ENCODE peak calls at places on chromosomes 1 and 21, in eight cellular contexts. Z is gastrocnemius medialis, I is colonic mucosa, B is upper lobe of right lung, E is suprapubic skin, A is neural progenitor cell, U is SJCRH30, D is thoracic aorta. V is an unnamed sample.

GRCh38 chr1:1141244-1141910 is 25.5 kb upstream of the C1orf159 start:
- DNase-seq in Z (no peak), I (no peak), B (no peak), E (no peak), A (no peak), U (no peak), D (no peak), V (no peak)

GRCh38 chr1:50667272-50667671 is 244.0 kb upstream of the DMRTA2 start:
- DNase-seq in Z (no peak), I (no peak), B (no peak), E (no peak), A (no peak), U (no peak), D (no peak), V (no peak)

GRCh38 chr1:207402744-207403143 is 51.4 kb upstream of the CR2 start:
- DNase-seq in Z (no peak), I (no peak), B (no peak), E (no peak), A (no peak), U (no peak), D (no peak), V (no peak)

GRCh38 chr1:184866991-184867788 is 107.1 kb downstream of the NIBAN1 start:
- DNase-seq in Z (no peak), I (no peak), B (no peak), E (no peak), A (no peak), U (no peak), D (no peak), V (peak)

GRCh38 chr21:31064803-31065202 is 26.5 kb upstream of the KRTAP19-8 start:
- DNase-seq in Z (no peak), I (no peak), B (no peak), E (no peak), A (no peak), U (no peak), D (no peak), V (no peak)

GRCh38 chr21:41643246-41643966 is 123.4 kb downstream of the RIPK4 start:
- DNase-seq in Z (no peak), I (no peak), B (peak), E (peak), A (no peak), U (no peak), D (no peak), V (no peak)

GRCh38 chr1:160664573-160665051 is 17.8 kb upstream of the SLAMF1 start:
- DNase-seq in Z (no peak), I (no peak), B (no peak), E (no peak), A (no peak), U (no peak), D (no peak), V (no peak)

GRCh38 chr1:206955476-206956312 is 9.4 kb upstream of the PIGR start:
- DNase-seq in Z (no peak), I (peak), B (no peak), E (no peak), A (no peak), U (no peak), D (no peak), V (no peak)

GRCh38 chr1:228065543-228066347 is 16.8 kb upstream of the ARF1 start:
- DNase-seq in Z (no peak), I (no peak), B (peak), E (peak), A (no peak), U (no peak), D (no peak), V (no peak)

GRCh38 chr1:115642168-115643072 is 650 bp downstream of the VANGL1 start:
- DNase-seq in Z (no peak), I (peak), B (peak), E (no peak), A (peak), U (peak), D (no peak), V (no peak)

GRCh38 chr1:248695451-248696132 is 7.0 kb downstream of the OR14I1 start:
- DNase-seq in Z (no peak), I (no peak), B (no peak), E (no peak), A (no peak), U (no peak), D (no peak), V (no peak)

GRCh38 chr1:97726386-97726785 is 194.4 kb downstream of the DPYD start:
- DNase-seq in Z (no peak), I (no peak), B (no peak), E (no peak), A (no peak), U (no peak), D (no peak), V (no peak)

GRCh38 chr1:198977909-198978308 is 339.1 kb downstream of the PTPRC start:
- DNase-seq in Z (no peak), I (no peak), B (no peak), E (no peak), A (no peak), U (no peak), D (no peak), V (no peak)

GRCh38 chr1:75985827-75986226 is 53.6 kb upstream of the ASB17 start:
- DNase-seq in Z (no peak), I (no peak), B (no peak), E (no peak), A (no peak), U (no peak), D (no peak), V (peak)

GRCh38 chr1:69765941-69766340 is 198.2 kb downstream of the LRRC7 start:
- DNase-seq in Z (no peak), I (no peak), B (no peak), E (no peak), A (no peak), U (no peak), D (no peak), V (no peak)

GRCh38 chr1:151961795-151962194 is 31.9 kb downstream of the S100A10 start:
- DNase-seq in Z (no peak), I (no peak), B (no peak), E (no peak), A (no peak), U (no peak), D (no peak), V (no peak)

GRCh38 chr21:43842742-43843141 is 22.3 kb upstream of the AGPAT3 start:
- DNase-seq in Z (no peak), I (no peak), B (no peak), E (no peak), A (no peak), U (no peak), D (no peak), V (no peak)

GRCh38 chr21:46452719-46453118 is 6.0 kb upstream of the DIP2A start:
- DNase-seq in Z (no peak), I (peak), B (no peak), E (peak), A (no peak), U (no peak), D (no peak), V (no peak)

GRCh38 chr1:61005572-61006386 is 76.6 kb upstream of the NFIA start:
- DNase-seq in Z (no peak), I (no peak), B (no peak), E (no peak), A (peak), U (no peak), D (no peak), V (no peak)

GRCh38 chr1:53314096-53314495 is 13.8 kb downstream of the LRP8 start:
- DNase-seq in Z (no peak), I (no peak), B (no peak), E (no peak), A (no peak), U (no peak), D (no peak), V (no peak)

GRCh38 chr1:150268342-150268705 is 492 bp downstream of the APH1A start:
- DNase-seq in Z (peak), I (peak), B (peak), E (no peak), A (peak), U (peak), D (no peak), V (no peak)

GRCh38 chr1:71908313-71908712 is 374.0 kb downstream of the NEGR1 start:
- DNase-seq in Z (no peak), I (no peak), B (no peak), E (no peak), A (no peak), U (no peak), D (no peak), V (no peak)

GRCh38 chr1:234310460-234310817 is 62.8 kb upstream of the COA6 start:
- DNase-seq in Z (no peak), I (no peak), B (no peak), E (no peak), A (no peak), U (no peak), D (no peak), V (no peak)

GRCh38 chr1:82464362-82464931 is 663.7 kb downstream of the ADGRL2 start:
- DNase-seq in Z (no peak), I (peak), B (no peak), E (no peak), A (peak), U (peak), D (no peak), V (no peak)

GRCh38 chr1:117112063-117112462 is 9.5 kb downstream of the TRIM45 start:
- DNase-seq in Z (no peak), I (no peak), B (no peak), E (no peak), A (no peak), U (no peak), D (no peak), V (no peak)
- H3K27ac ChIP-seq in Z (no peak), I (no peak), B (no peak), E (no peak), A (no peak), U (no peak), D (no peak), V (no peak)

GRCh38 chr1:8966606-8967005 is 20.9 kb downstream of the CA6 start:
- DNase-seq in Z (no peak), I (no peak), B (peak), E (no peak), A (no peak), U (no peak), D (no peak), V (no peak)
- H3K27ac ChIP-seq in Z (no peak), I (no peak), B (no peak), E (no peak), A (no peak), U (no peak), D (no peak), V (no peak)

GRCh38 chr1:27086628-27087027 is 68.3 kb downstream of the SLC9A1 start:
- DNase-seq in Z (no peak), I (no peak), B (no peak), E (no peak), A (no peak), U (no peak), D (no peak), V (no peak)
- H3K27ac ChIP-seq in Z (no peak), I (no peak), B (no peak), E (no peak), A (no peak), U (no peak), D (no peak), V (no peak)

GRCh38 chr1:32767156-32767555 is 50.0 kb downstream of the YARS1 start:
- DNase-seq in Z (no peak), I (no peak), B (peak), E (no peak), A (no peak), U (no peak), D (no peak), V (no peak)
- H3K27ac ChIP-seq in Z (no peak), I (no peak), B (no peak), E (peak), A (no peak), U (no peak), D (no peak), V (peak)

GRCh38 chr1:225762002-225762441 is 15.6 kb upstream of the SRP9 start:
- DNase-seq in Z (no peak), I (no peak), B (no peak), E (peak), A (no peak), U (peak), D (no peak), V (no peak)
- H3K27ac ChIP-seq in Z (peak), I (no peak), B (no peak), E (peak), A (peak), U (peak), D (peak), V (no peak)

GRCh38 chr1:38775175-38775845 is 84.3 kb downstream of the RRAGC start:
- DNase-seq in Z (no peak), I (no peak), B (no peak), E (no peak), A (no peak), U (no peak), D (no peak), V (no peak)
- H3K27ac ChIP-seq in Z (no peak), I (no peak), B (no peak), E (no peak), A (no peak), U (no peak), D (no peak), V (no peak)

DNA sequence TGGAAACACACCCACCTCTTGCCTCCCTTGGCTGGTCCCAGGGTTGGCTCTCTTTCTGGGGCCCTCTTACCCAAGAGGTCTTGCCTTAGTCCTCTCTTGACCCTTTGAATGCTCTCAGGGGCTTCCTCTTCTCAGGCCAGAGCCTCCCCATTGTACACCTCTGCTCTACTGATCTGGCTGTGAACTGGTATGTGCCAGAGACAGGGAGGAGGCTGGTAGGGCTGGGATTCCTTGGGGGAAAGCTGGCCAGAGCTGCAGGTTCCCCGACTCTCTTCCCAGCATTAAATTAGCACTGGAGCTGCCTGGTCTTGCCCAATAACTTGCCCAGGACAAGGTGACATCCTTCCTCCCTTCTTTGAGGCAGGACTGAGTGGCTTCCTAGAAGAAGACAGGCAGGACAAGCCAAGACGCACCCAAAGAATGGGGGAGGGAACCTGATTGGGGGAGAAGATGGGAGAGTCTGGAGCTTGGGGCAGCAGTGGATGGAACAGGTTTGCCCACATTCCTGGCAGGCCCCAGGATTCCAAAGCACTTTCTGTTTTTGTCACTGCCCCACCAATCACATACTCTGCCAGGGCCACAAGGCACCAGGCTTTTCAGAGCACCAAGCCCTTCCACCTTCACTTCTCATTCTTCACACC is 37.2 kb upstream of the CITED4 start:
- DNase-seq in Z (no peak), I (no peak), B (peak), E (no peak), A (no peak), U (no peak), D (no peak), V (peak)
- H3K27ac ChIP-seq in Z (no peak), I (no peak), B (peak), E (peak), A (no peak), U (no peak), D (no peak), V (peak)